ENCODE peak calls at places on chromosome 13, in seven cellular contexts. H is cardiac fibroblast, O is endothelial cell, J is esophagus muscularis mucosa, P is osteocyte, D is GM20000, G is ovary. T is an unnamed sample.

GRCh38 chr13:40190656-40191100 is 475.8 kb downstream of the FOXO1 start:
- DNase-seq in P (no peak), H (peak; percentile 80), J (no peak), O (no peak), G (peak; percentile 52), D (no peak), T (peak; percentile 74)

GRCh38 chr13:89568746-89569145 is 1778.7 kb upstream of the MIR17HG start:
- DNase-seq in O (no peak), G (no peak), H (no peak), D (no peak), P (no peak), J (no peak), T (no peak)

GRCh38 chr13:30744686-30745085 is 9.3 kb downstream of the ALOX5AP start:
- DNase-seq in O (no peak), J (no peak), D (no peak), H (no peak), P (no peak), G (no peak), T (no peak)

GRCh38 chr13:28268800-28269223 is 130.5 kb downstream of the PAN3 start:
- DNase-seq in D (peak; percentile 72), O (no peak), G (no peak), J (no peak), P (no peak), H (no peak), T (no peak)

GRCh38 chr13:51154029-51154555 is 43.0 kb upstream of the C13orf42 start:
- DNase-seq in G (no peak), H (peak; percentile 76), O (no peak), P (peak; percentile 19), J (peak; percentile 53), D (no peak), T (no peak)

GRCh38 chr13:23129329-23129728 is 51.5 kb upstream of the SGCG start:
- DNase-seq in H (no peak), P (no peak), O (no peak), G (no peak), D (no peak), J (no peak), T (no peak)

GRCh38 chr13:48501705-48502104 is 31.2 kb downstream of the RCBTB2 start:
- DNase-seq in O (no peak), P (no peak), J (no peak), H (no peak), D (no peak), G (no peak), T (no peak)

GRCh38 chr13:104671901-104672300 is 1605.7 kb upstream of the SLC10A2 start:
- DNase-seq in J (no peak), P (no peak), D (no peak), G (no peak), O (no peak), H (no peak), T (no peak)

GRCh38 chr13:45846681-45847080 is 4.9 kb downstream of the SIAH3 start:
- DNase-seq in P (no peak), G (no peak), D (no peak), J (no peak), O (no peak), H (no peak), T (no peak)

GRCh38 chr13:73168993-73169401 is 110.2 kb downstream of the KLF5 start:
- DNase-seq in J (no peak), H (peak; percentile 61), P (no peak), O (no peak), D (no peak), G (no peak), T (no peak)

GRCh38 chr13:36418022-36418805 is 14.1 kb upstream of the CCNA1 start:
- DNase-seq in H (peak; percentile 75), D (no peak), G (no peak), J (no peak), O (no peak), P (no peak), T (no peak)

GRCh38 chr13:86446311-86446710 is 647.1 kb upstream of the SLITRK6 start:
- DNase-seq in H (no peak), G (no peak), O (no peak), P (no peak), D (no peak), J (no peak), T (no peak)

GRCh38 chr13:30843548-30843947 is 62.5 kb upstream of the MEDAG start:
- DNase-seq in D (no peak), P (no peak), H (no peak), J (no peak), O (no peak), G (no peak), T (no peak)

GRCh38 chr13:29959086-29959485 is 108.7 kb upstream of the UBL3 start:
- DNase-seq in J (no peak), H (no peak), O (no peak), G (no peak), P (no peak), D (no peak), T (no peak)

GRCh38 chr13:33485247-33485646 is 199.7 kb upstream of the STARD13 start:
- DNase-seq in P (no peak), G (no peak), H (no peak), J (no peak), D (no peak), O (no peak), T (no peak)
- TF ChIP-seq CTCF in P (no peak), G (no peak), H (no peak), J (no peak), D (no peak), O (no peak), T (no peak)

GRCh38 chr13:33494596-33495214 is 209.2 kb upstream of the STARD13 start:
- DNase-seq in O (peak; percentile 52), D (no peak), G (no peak), P (no peak), H (peak; percentile 97), J (no peak), T (no peak)

GRCh38 chr13:33489563-33489962 is 204.0 kb upstream of the STARD13 start:
- DNase-seq in D (no peak), J (no peak), H (no peak), G (no peak), P (no peak), O (no peak), T (no peak)

GRCh38 chr13:33493672-33494365 is 208.3 kb upstream of the STARD13 start:
- DNase-seq in D (no peak), O (no peak), P (no peak), H (no peak), G (no peak), J (no peak), T (no peak)

GRCh38 chr13:33487575-33488243 is 202.2 kb upstream of the STARD13 start:
- DNase-seq in D (peak; percentile 39), G (no peak), H (peak; percentile 86), J (no peak), P (no peak), O (no peak), T (no peak)

DNA sequence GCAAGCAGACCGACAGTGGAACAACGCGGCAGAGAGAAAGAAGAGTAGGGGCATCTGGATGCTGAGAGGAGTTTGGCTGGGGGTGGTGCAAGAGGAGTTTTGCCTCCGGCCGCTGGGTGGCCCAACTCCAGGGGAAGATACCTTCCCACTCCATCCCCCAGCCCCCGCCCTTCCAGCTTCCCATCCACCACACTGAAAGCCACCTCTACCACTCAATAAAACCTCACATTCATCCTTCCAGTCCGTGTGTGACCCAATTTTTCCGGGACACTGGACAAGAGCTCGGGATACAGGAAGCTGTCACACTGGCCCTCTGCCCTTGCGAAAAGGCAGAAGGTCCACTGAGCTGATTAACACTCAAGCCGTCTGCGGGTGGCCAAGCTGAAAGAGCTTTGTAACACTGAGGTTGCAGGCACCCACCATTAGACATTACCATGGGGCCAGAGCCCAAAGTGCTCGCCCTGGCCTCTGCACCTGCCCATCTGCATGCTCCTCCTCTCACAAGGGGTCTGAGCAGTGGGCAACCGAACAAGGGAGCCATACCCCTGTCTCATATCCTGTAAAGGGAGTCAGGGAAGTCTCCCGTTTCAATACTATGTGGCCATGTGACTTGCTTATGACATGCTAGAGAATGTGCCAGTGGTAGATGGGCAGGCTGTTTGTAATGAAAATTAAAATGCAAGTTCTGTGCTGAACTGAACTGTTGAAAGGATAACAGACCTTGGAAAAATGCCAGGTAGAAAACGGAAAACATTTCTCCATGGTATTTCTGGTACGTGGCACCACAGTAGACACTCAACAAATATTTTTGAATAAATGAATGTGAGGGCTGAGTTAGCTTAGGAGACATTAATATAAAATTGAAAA is 205.1 kb upstream of the STARD13 start:
- DNase-seq in P (no peak), J (no peak), O (no peak), G (peak; percentile 27), D (no peak), H (peak; percentile 57), T (no peak)
- TF ChIP-seq CTCF in P (no peak), J (no peak), O (no peak), G (no peak), D (no peak), H (no peak), T (no peak)

GRCh38 chr13:113740661-113741060 is 18.4 kb upstream of the TMEM255B start:
- DNase-seq in O (no peak), P (no peak), D (no peak), H (no peak), G (no peak), J (no peak), T (no peak)

GRCh38 chr13:113742445-113743120 is 16.4 kb upstream of the TMEM255B start:
- DNase-seq in H (no peak), G (no peak), J (no peak), O (no peak), P (no peak), D (no peak), T (no peak)

GRCh38 chr13:113743366-113744195 is 15.4 kb upstream of the TMEM255B start:
- DNase-seq in G (no peak), O (no peak), D (no peak), P (no peak), H (no peak), J (no peak), T (no peak)

GRCh38 chr13:113741101-113741731 is 17.8 kb upstream of the TMEM255B start:
- DNase-seq in J (no peak), H (no peak), G (no peak), D (no peak), P (no peak), O (no peak), T (no peak)

DNA sequence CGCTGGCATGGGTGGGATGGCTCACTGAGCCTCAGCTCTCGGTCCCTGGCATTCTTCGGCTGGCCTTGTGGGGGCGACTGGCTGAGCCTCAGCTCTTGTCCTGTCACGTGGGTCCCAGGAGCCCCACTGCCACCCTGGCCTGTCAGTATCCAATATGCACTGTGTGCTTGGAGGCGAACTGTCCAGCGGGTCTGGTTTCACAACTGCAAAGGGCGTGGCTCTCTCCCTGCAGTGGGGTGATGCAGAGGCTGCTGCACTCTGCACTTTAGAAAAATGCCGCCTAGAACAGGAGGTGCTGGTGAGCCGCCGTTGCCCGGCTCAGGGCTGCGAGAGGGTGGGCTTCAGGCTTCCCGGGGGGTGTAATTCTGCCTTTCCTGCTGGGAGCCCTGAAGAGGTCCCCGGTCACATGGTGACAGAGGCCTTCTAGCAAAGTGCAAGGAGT is 17.0 kb upstream of the TMEM255B start:
- DNase-seq in H (peak; percentile 36), P (no peak), D (no peak), G (no peak), O (peak; percentile 37), J (no peak), T (no peak)
- TF ChIP-seq CTCF in H (peak; percentile 24), P (peak; percentile 34), D (no peak), G (no peak), O (no peak), J (no peak), T (no peak)

DNA sequence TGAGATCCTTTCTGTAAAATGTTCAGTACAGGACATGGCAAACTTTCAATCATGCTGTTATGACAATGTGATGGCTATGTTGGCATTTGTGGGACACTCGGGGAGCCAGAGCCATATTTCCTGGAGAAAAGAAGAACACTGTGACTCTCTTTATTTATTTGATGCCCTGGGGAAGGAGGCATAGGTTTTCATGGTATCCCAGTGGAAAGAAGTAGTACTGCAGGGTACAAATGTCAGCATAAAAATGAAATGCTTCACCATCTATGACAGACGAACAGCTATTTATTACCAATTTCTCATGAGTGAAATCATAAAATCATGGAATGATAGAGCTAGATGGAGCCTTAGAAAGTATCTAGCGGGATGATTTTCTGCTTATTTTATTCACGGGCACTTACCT is 217.1 kb downstream of the COL4A1 start:
- DNase-seq in G (no peak), O (no peak), J (no peak), P (no peak), D (no peak), H (no peak), T (no peak)
- TF ChIP-seq CTCF in G (no peak), O (peak; percentile 70), J (no peak), P (peak; percentile 31), D (no peak), H (peak; percentile 40), T (no peak)

T was measured in sigmoid colon.